ENCODE peak calls at places on chromosomes 12 and 14, in ten cellular contexts. N is OCI-LY7; K is small intestine; R is body of pancreas; A is psoas muscle; P is lower lobe of right lung; H is dorsolateral prefrontal cortex; J is CD8-positive, alpha-beta memory T cell; V is heart right ventricle; X is neural progenitor cell. F is an unnamed sample.

GRCh38 chr12:54378791-54379400 is 5.6 kb downstream of the ZNF385A start:
- DNase-seq in N (peak; percentile 33), K (peak; percentile 47), R (peak; percentile 67), A (peak; percentile 84), P (peak; percentile 55), H (no peak), J (no peak), V (peak; percentile 73), X (peak; percentile 89), F (peak; percentile 74)

GRCh38 chr12:29149691-29150382 is 759 bp downstream of the FAR2 start:
- DNase-seq in N (no peak), K (peak; percentile 39), R (no peak), A (no peak), P (no peak), H (no peak), J (no peak), V (no peak), X (peak; percentile 14), F (no peak)

GRCh38 chr12:48917857-48918537 is 7.3 kb downstream of the FKBP11 start:
- DNase-seq in N (no peak), K (peak; percentile 36), R (no peak), A (no peak), P (no peak), H (no peak), J (peak; percentile 30), V (no peak), X (no peak), F (no peak)

GRCh38 chr14:36515896-36516718 is 3.9 kb downstream of the NKX2-1 start:
- DNase-seq in N (no peak), K (no peak), R (no peak), A (no peak), P (no peak), H (no peak), J (no peak), V (no peak), X (no peak), F (no peak)

GRCh38 chr14:69986336-69986735 is 107.1 kb downstream of the SMOC1 start:
- DNase-seq in N (no peak), K (no peak), R (no peak), A (no peak), P (no peak), H (no peak), J (no peak), V (no peak), X (no peak), F (no peak)

GRCh38 chr12:75891072-75891471 is 140.5 kb downstream of the PHLDA1 start:
- DNase-seq in N (no peak), K (no peak), R (no peak), A (no peak), P (no peak), H (no peak), J (no peak), V (no peak), X (no peak), F (no peak)

GRCh38 chr12:49089831-49090773 is 4.5 kb downstream of the DHH start:
- DNase-seq in N (peak; percentile 46), K (no peak), R (peak; percentile 27), A (peak; percentile 67), P (peak; percentile 52), H (no peak), J (no peak), V (no peak), X (peak; percentile 74), F (no peak)

GRCh38 chr14:99261916-99262787 is 9.8 kb downstream of the BCL11B start:
- DNase-seq in N (no peak), K (peak; percentile 38), R (no peak), A (no peak), P (no peak), H (peak; percentile 60), J (peak; percentile 69), V (no peak), X (no peak), F (no peak)

GRCh38 chr12:85829391-85829790 is 6.8 kb downstream of the RASSF9 start:
- DNase-seq in N (no peak), K (no peak), R (no peak), A (no peak), P (no peak), H (no peak), J (no peak), V (no peak), X (no peak), F (no peak)

GRCh38 chr12:131042848-131043245 is 89.1 kb downstream of the ADGRD1 start:
- DNase-seq in N (no peak), K (no peak), R (no peak), A (peak; percentile 24), P (peak; percentile 36), H (no peak), J (no peak), V (no peak), X (no peak), F (no peak)

GRCh38 chr12:88955541-88955940 is 375.3 kb upstream of the KITLG start:
- DNase-seq in N (no peak), K (peak; percentile 13), R (no peak), A (no peak), P (no peak), H (no peak), J (no peak), V (no peak), X (no peak), F (no peak)

GRCh38 chr12:94173660-94174265 is 25.4 kb downstream of the PLXNC1 start:
- DNase-seq in N (peak; percentile 65), K (no peak), R (no peak), A (no peak), P (no peak), H (no peak), J (no peak), V (no peak), X (no peak), F (no peak)

GRCh38 chr12:66898700-66899469 is 220.0 kb upstream of the GRIP1 start:
- DNase-seq in N (no peak), K (peak; percentile 7), R (no peak), A (no peak), P (no peak), H (no peak), J (no peak), V (no peak), X (no peak), F (no peak)

GRCh38 chr12:42570076-42570475 is 19.5 kb downstream of the PRICKLE1 start:
- DNase-seq in N (no peak), K (no peak), R (no peak), A (no peak), P (no peak), H (no peak), J (no peak), V (no peak), X (no peak), F (no peak)

DNA sequence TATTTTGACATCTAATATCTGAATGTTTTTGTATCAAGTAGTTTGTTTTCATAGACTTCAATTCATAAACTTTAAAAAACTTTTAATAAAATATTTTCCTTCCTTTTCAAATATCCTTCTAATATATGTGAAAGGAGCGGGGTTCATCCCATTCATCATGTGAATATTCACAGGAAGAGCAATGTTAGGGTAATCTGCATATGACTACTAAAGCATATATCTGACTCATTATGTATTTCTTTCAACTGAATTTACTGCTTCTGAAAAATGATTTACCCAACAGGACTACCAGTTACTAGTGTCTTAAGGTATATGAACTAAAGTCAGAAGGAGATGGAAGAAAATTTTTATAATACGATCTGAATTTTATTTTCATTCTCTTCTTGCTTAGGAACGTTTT is 30.5 kb downstream of the DHRS7 start:
- DNase-seq in N (no peak), K (no peak), R (no peak), A (no peak), P (no peak), H (no peak), J (no peak), V (no peak), X (no peak), F (no peak)
- H3K27ac ChIP-seq in N (no peak overlapping the region), K (no peak overlapping the region), R (no peak overlapping the region), A (no peak overlapping the region), P (no peak overlapping the region), H (no peak overlapping the region), J (no peak overlapping the region), V (no peak overlapping the region), X (no peak overlapping the region), F (no peak overlapping the region)

GRCh38 chr14:22802860-22803562 is 12.2 kb downstream of the SLC7A7 start:
- DNase-seq in N (peak; percentile 53), K (no peak), R (no peak), A (no peak), P (no peak), H (no peak), J (no peak), V (no peak), X (no peak), F (no peak)
- H3K27ac ChIP-seq in N (peak overlapping the region; percentile 85), K (no peak overlapping the region), R (no peak overlapping the region), A (no peak overlapping the region), P (no peak overlapping the region), H (no peak overlapping the region), J (no peak overlapping the region), V (no peak overlapping the region), X (no peak overlapping the region), F (no peak overlapping the region)

GRCh38 chr14:79378020-79378419 is 833.3 kb downstream of the DIO2 start:
- DNase-seq in N (no peak), K (no peak), R (no peak), A (no peak), P (no peak), H (no peak), J (no peak), V (no peak), X (no peak), F (no peak)

GRCh38 chr14:79383031-79383430 is 828.3 kb downstream of the DIO2 start:
- DNase-seq in N (no peak), K (no peak), R (no peak), A (no peak), P (no peak), H (no peak), J (no peak), V (no peak), X (no peak), F (no peak)

GRCh38 chr14:79376557-79376956 is 834.7 kb downstream of the DIO2 start:
- DNase-seq in N (no peak), K (no peak), R (no peak), A (no peak), P (no peak), H (no peak), J (no peak), V (no peak), X (no peak), F (no peak)

GRCh38 chr14:79375336-79375735 is 836.0 kb downstream of the DIO2 start:
- DNase-seq in N (no peak), K (no peak), R (no peak), A (no peak), P (no peak), H (no peak), J (no peak), V (no peak), X (no peak), F (no peak)

GRCh38 chr14:79379266-79379665 is 832.0 kb downstream of the DIO2 start:
- DNase-seq in N (no peak), K (no peak), R (no peak), A (no peak), P (no peak), H (no peak), J (no peak), V (no peak), X (no peak), F (peak; percentile 7)
- H3K27ac ChIP-seq in N (no peak overlapping the region), K (no peak overlapping the region), R (no peak overlapping the region), A (no peak overlapping the region), P (no peak overlapping the region), H (no peak overlapping the region), J (no peak overlapping the region), V (no peak overlapping the region), X (peak overlapping the region; percentile 27), F (no peak overlapping the region)

DNA sequence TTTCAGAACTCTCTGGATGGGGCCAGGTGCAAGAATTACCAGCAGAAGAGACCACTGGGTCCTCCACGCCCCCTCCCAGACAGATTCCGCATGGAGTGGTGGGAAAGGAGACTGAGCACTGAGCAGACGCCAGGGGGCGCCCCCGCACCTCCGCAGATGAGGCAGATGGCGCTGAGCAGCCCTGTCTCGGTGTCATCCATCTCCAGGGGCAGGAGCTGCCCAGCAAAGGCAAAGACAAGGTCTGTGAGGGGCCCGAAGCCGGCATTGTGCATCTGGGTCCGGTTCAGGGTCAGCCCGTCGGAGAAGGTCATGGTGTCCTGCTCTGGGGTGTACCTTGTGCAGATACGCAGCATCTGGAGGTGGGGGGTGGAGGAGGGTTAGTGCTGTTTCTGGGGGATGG is 6.3 kb upstream of the ITGB7 start:
- DNase-seq in N (peak; percentile 86), K (peak; percentile 66), R (peak; percentile 83), A (peak; percentile 93), P (peak; percentile 90), H (peak; percentile 89), J (peak; percentile 81), V (peak; percentile 84), X (peak; percentile 91), F (peak; percentile 76)
- H3K27ac ChIP-seq in N (no peak overlapping the region), K (no peak overlapping the region), R (no peak overlapping the region), A (no peak overlapping the region), P (no peak overlapping the region), H (no peak overlapping the region), J (no peak overlapping the region), V (no peak overlapping the region), X (no peak overlapping the region), F (peak overlapping the region; percentile 58)